ENCODE peak calls at places on chromosome 21, in eight cellular contexts. Q is uterus, A is psoas muscle, L is left lung, B is pancreas, K is kidney, F is PC-9, R is heart left ventricle. W is an unnamed sample.

GRCh38 chr21:23853796-23854379 is 1753.4 kb downstream of the MRPL39 start:
- DNase-seq in B (no peak), F (no peak), Q (no peak), R (no peak), K (no peak), L (no peak), A (no peak), W (peak)

GRCh38 chr21:27564684-27565280 is 597.9 kb upstream of the ADAMTS5 start:
- DNase-seq in K (no peak), L (no peak), B (no peak), Q (peak), A (no peak), R (peak), F (peak), W (peak)

GRCh38 chr21:26167593-26167992 is 3.0 kb downstream of the APP start:
- DNase-seq in F (no peak), L (no peak), Q (no peak), R (no peak), A (no peak), B (no peak), K (no peak), W (no peak)

GRCh38 chr21:8988696-8989095 is 1532.7 kb upstream of the TPTE start:
- DNase-seq in Q (no peak), B (no peak), F (no peak), A (no peak), R (no peak), K (no peak), L (no peak), W (no peak)

GRCh38 chr21:26892151-26892550 is 46.9 kb upstream of the ADAMTS1 start:
- DNase-seq in K (no peak), R (no peak), F (no peak), L (no peak), Q (no peak), B (no peak), A (no peak), W (no peak)

GRCh38 chr21:28615276-28615675 is 377.4 kb downstream of the LTN1 start:
- DNase-seq in L (no peak), K (no peak), A (no peak), Q (no peak), B (no peak), R (no peak), F (no peak), W (no peak)

GRCh38 chr21:23861908-23862504 is 1745.3 kb downstream of the MRPL39 start:
- DNase-seq in R (no peak), F (no peak), A (no peak), B (no peak), Q (no peak), K (no peak), L (no peak), W (no peak)

GRCh38 chr21:42187976-42188653 is 30.8 kb upstream of the ABCG1 start:
- DNase-seq in A (no peak), L (no peak), K (no peak), F (no peak), Q (no peak), B (no peak), R (peak), W (no peak)

GRCh38 chr21:24428539-24429186 is 1178.6 kb downstream of the MRPL39 start:
- DNase-seq in F (no peak), Q (no peak), A (no peak), R (no peak), B (no peak), K (no peak), L (no peak), W (no peak)

GRCh38 chr21:46161180-46161799 is 5.9 kb upstream of the FTCD start:
- DNase-seq in K (peak), Q (no peak), A (peak), R (peak), F (no peak), L (peak), B (no peak), W (no peak)

GRCh38 chr21:20276954-20277353 is 721.3 kb upstream of the NCAM2 start:
- DNase-seq in B (no peak), K (no peak), L (no peak), A (no peak), R (no peak), F (no peak), Q (no peak), W (no peak)

GRCh38 chr21:21712761-21713558 is 714.8 kb downstream of the NCAM2 start:
- DNase-seq in Q (no peak), R (no peak), L (no peak), B (no peak), K (no peak), F (no peak), A (no peak), W (no peak)

GRCh38 chr21:32543975-32544374 is 41.3 kb downstream of the TCP10L start:
- DNase-seq in F (no peak), R (no peak), A (no peak), Q (no peak), L (no peak), B (no peak), K (no peak), W (no peak)

GRCh38 chr21:31136891-31137290 is 98.6 kb upstream of the KRTAP19-8 start:
- DNase-seq in L (no peak), B (peak), Q (no peak), F (no peak), R (no peak), A (no peak), K (no peak), W (no peak)

GRCh38 chr21:42524341-42525227 is 10.9 kb downstream of the SLC37A1 start:
- DNase-seq in B (peak), L (no peak), A (peak), Q (peak), F (no peak), R (peak), K (no peak), W (no peak)

GRCh38 chr21:28419110-28419509 is 573.6 kb downstream of the LTN1 start:
- DNase-seq in F (no peak), L (no peak), K (no peak), R (no peak), B (no peak), Q (no peak), A (no peak), W (no peak)

GRCh38 chr21:42456457-42456856 is 39.6 kb downstream of the RSPH1 start:
- DNase-seq in L (no peak), R (no peak), F (no peak), A (no peak), B (no peak), K (no peak), Q (no peak), W (no peak)

GRCh38 chr21:27346041-27346448 is 379.2 kb upstream of the ADAMTS5 start:
- DNase-seq in K (no peak), B (no peak), F (no peak), L (no peak), A (no peak), Q (no peak), R (no peak), W (no peak)

GRCh38 chr21:36355071-36355680 is 30.0 kb upstream of the CHAF1B start:
- DNase-seq in B (no peak), R (no peak), A (no peak), L (no peak), F (no peak), Q (no peak), K (no peak), W (no peak)

GRCh38 chr21:42061195-42061865 is 9.8 kb upstream of the UMODL1 start:
- DNase-seq in A (peak), F (no peak), B (no peak), R (peak), Q (no peak), L (peak), K (peak), W (no peak)

GRCh38 chr21:30710499-30710898 is 8.1 kb downstream of the KRTAP21-3 start:
- DNase-seq in B (no peak), K (no peak), F (no peak), R (no peak), A (no peak), L (no peak), Q (no peak), W (no peak)

GRCh38 chr21:32819702-32820101 is 48.1 kb upstream of the PAXBP1 start:
- DNase-seq in B (no peak), Q (peak), F (no peak), L (no peak), K (no peak), A (peak), R (peak), W (no peak)

GRCh38 chr21:46598563-46599250 is 6.2 kb downstream of the S100B start:
- DNase-seq in L (no peak), A (no peak), B (no peak), F (no peak), Q (no peak), K (peak), R (no peak), W (no peak)

GRCh38 chr21:25790122-25790951 is 55.6 kb downstream of the GABPA start:
- DNase-seq in K (no peak), A (no peak), Q (no peak), R (no peak), L (no peak), B (no peak), F (peak), W (peak)

GRCh38 chr21:46142581-46143473 is 12.6 kb downstream of the FTCD start:
- DNase-seq in B (peak), K (peak), R (no peak), Q (peak), A (peak), F (no peak), L (peak), W (no peak)

GRCh38 chr21:29382029-29382654 is 83.4 kb downstream of the BACH1 start:
- DNase-seq in B (no peak), R (no peak), A (no peak), K (no peak), F (peak), Q (no peak), L (no peak), W (peak)

GRCh38 chr21:25234857-25235801 is 372.2 kb downstream of the MRPL39 start:
- DNase-seq in B (no peak), A (no peak), Q (no peak), K (no peak), L (no peak), F (no peak), R (no peak), W (no peak)

GRCh38 chr21:20997308-20997632 is 939 bp upstream of the NCAM2 start:
- DNase-seq in K (peak), F (no peak), B (peak), Q (no peak), L (peak), A (no peak), R (no peak), W (no peak)

GRCh38 chr21:21165063-21165645 is 166.9 kb downstream of the NCAM2 start:
- DNase-seq in R (peak), B (no peak), K (no peak), F (no peak), A (no peak), L (no peak), Q (no peak), W (no peak)

GRCh38 chr21:46368533-46369285 is 44.8 kb downstream of the PCNT start:
- DNase-seq in K (no peak), A (no peak), L (peak), R (no peak), F (no peak), B (no peak), Q (no peak), W (no peak)

GRCh38 chr21:28393279-28393678 is 599.4 kb downstream of the LTN1 start:
- DNase-seq in A (no peak), Q (no peak), K (peak), F (peak), L (no peak), R (no peak), B (peak), W (peak)

GRCh38 chr21:27134513-27134912 is 167.6 kb upstream of the ADAMTS5 start:
- DNase-seq in R (no peak), B (no peak), F (no peak), K (no peak), A (no peak), Q (no peak), L (no peak), W (no peak)

GRCh38 chr21:46180079-46180722 is 4.1 kb downstream of the SPATC1L start:
- DNase-seq in L (no peak), Q (no peak), F (no peak), B (no peak), K (no peak), A (no peak), R (no peak), W (no peak)

GRCh38 chr21:43929217-43929971 is 64.4 kb downstream of the AGPAT3 start:
- DNase-seq in Q (no peak), L (peak), A (peak), B (no peak), K (peak), R (peak), F (peak), W (no peak)
- H3K27ac ChIP-seq in Q (peak), L (no peak), A (peak), B (no peak), K (peak), R (peak), F (no peak), W (peak)

GRCh38 chr21:16608209-16608830 is 878.5 kb downstream of the USP25 start:
- DNase-seq in F (no peak), Q (no peak), L (no peak), A (no peak), K (no peak), R (no peak), B (no peak), W (peak)

GRCh38 chr21:16605588-16605987 is 875.8 kb downstream of the USP25 start:
- DNase-seq in L (no peak), R (no peak), K (no peak), Q (no peak), B (no peak), F (no peak), A (no peak), W (no peak)
- TF ChIP-seq CTCF in L (no peak), R (no peak), K (no peak), Q (no peak), B (no peak), F (no peak), A (no peak), W (no peak)

DNA sequence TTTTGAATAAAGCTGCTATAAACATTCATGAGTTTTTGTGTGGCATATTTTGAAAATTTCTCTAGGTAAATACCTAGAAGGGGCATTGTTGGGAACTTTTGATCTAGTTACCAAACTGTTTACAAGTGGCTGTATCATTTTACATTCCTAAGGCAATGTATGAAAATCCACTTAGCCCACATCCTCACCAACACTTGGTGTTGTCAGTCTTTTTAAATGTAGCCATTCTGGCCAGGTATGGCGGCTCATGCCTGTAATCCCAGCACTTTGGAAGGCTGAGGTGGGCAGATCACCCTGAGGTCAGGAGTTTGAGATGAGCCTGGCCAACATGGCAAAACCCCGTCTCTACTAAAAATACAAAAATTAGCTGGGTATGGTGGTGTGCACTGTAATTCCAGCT is 5.9 kb upstream of the KCNE2 start:
- DNase-seq in F (no peak), A (no peak), Q (no peak), K (no peak), R (no peak), B (no peak), L (no peak), W (no peak)
- H3K27ac ChIP-seq in F (no peak), A (no peak), Q (no peak), K (no peak), R (no peak), B (no peak), L (no peak), W (no peak)

DNA sequence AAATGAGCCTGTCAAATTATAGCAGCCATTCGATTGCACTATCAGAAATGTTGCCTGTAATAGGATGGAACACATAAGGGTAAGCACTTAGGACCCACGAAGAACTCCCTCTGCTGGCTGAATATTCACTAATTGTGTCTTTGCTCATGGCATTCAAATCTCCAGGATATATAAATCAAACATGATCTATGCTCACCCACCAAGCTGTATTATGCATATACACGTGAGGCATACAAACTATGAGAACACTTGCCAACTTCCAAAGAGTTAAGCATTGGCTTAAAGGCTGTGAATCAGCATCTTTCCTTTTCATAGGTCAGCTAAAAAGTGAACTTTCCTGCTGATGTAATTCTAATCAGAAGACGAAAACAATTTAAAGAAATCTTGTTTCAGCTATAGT is 34.5 kb downstream of the TMPRSS15 start:
- DNase-seq in R (no peak), Q (no peak), L (no peak), F (no peak), B (no peak), A (no peak), K (no peak), W (no peak)
- TF ChIP-seq CTCF in R (no peak), Q (no peak), L (peak), F (peak), B (no peak), A (no peak), K (peak), W (no peak)

GRCh38 chr21:35072960-35073359 is 23.9 kb upstream of the RUNX1 start:
- DNase-seq in K (peak), F (no peak), R (peak), A (no peak), Q (peak), L (peak), B (no peak), W (no peak)

GRCh38 chr21:35072557-35072956 is 23.5 kb upstream of the RUNX1 start:
- DNase-seq in R (no peak), K (no peak), L (no peak), Q (no peak), F (no peak), A (no peak), B (no peak), W (no peak)

GRCh38 chr21:35077975-35078374 is 28.9 kb upstream of the RUNX1 start:
- DNase-seq in F (no peak), B (no peak), L (no peak), A (no peak), Q (no peak), R (no peak), K (no peak), W (no peak)

GRCh38 chr21:35079181-35079580 is 30.1 kb upstream of the RUNX1 start:
- DNase-seq in K (no peak), L (no peak), A (no peak), R (no peak), F (no peak), Q (no peak), B (no peak), W (no peak)

DNA sequence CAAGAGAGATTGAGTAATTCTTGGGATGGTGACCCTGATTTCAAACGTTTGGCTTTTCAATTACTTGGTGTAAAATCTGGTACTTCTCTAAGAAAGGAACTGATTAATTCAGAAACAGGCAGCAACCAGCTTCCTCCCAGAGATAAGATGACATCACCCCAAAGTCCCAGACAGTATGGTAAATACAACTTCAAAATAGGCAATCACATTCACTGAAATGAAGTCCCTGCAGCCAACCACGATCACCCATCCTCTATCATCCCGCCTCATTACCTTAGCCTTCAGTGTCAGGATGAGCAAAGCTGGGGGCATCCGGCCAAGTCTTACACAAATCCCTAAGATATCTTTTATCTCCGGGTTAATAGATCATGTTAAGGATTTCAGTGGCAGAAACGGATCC is 26.4 kb upstream of the RUNX1 start:
- DNase-seq in K (no peak), A (no peak), F (no peak), R (no peak), L (no peak), Q (no peak), B (no peak), W (peak)
- H3K27ac ChIP-seq in K (no peak), A (no peak), F (no peak), R (no peak), L (no peak), Q (no peak), B (no peak), W (no peak)

DNA sequence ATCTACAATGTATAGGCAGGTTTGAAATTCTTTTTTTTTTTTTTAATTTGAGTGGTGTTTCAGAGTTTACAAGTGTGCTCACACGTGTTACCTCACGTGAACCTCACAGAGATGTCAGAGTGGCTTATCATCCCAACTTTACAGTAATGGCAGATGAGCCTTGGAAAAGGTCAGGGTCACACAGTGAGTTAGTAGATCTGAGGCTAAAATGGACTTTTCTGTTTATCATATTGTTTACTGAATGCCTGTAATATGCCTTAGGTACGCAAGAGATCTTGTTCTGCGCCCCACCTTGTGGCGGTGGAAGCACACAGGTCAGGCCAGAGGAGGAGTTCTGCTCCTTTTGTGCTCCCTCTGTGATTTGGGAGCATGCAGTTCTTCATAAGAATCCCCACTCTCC is 80.0 kb downstream of the DYRK1A start:
- DNase-seq in B (no peak), F (no peak), L (no peak), R (no peak), K (no peak), Q (no peak), A (no peak), W (no peak)
- TF ChIP-seq CTCF in B (no peak), F (no peak), L (no peak), R (no peak), K (no peak), Q (no peak), A (no peak), W (no peak)

GRCh38 chr21:45011426-45011825 is 63.0 kb upstream of the ADARB1 start:
- DNase-seq in F (no peak), B (peak), K (peak), Q (peak), A (peak), R (no peak), L (peak), W (no peak)

GRCh38 chr21:45013271-45013841 is 61.0 kb upstream of the ADARB1 start:
- DNase-seq in Q (no peak), K (peak), B (peak), L (peak), F (no peak), A (no peak), R (no peak), W (no peak)

GRCh38 chr21:45012661-45013270 is 61.6 kb upstream of the ADARB1 start:
- DNase-seq in B (no peak), R (no peak), Q (peak), A (peak), K (peak), L (peak), F (no peak), W (peak)

GRCh38 chr21:45010860-45011259 is 63.5 kb upstream of the ADARB1 start:
- DNase-seq in K (peak), L (peak), R (no peak), A (peak), F (no peak), B (peak), Q (peak), W (no peak)

GRCh38 chr21:45011911-45012660 is 62.3 kb upstream of the ADARB1 start:
- DNase-seq in F (peak), K (peak), B (peak), Q (peak), L (peak), A (peak), R (no peak), W (peak)
- H3K27ac ChIP-seq in F (peak), K (no peak), B (no peak), Q (no peak), L (no peak), A (no peak), R (no peak), W (peak)

GRCh38 chr21:41012425-41012824 is 155.5 kb upstream of the BACE2 start:
- DNase-seq in Q (no peak), R (no peak), L (no peak), K (no peak), B (no peak), A (no peak), F (no peak), W (no peak)
- TF ChIP-seq CTCF in Q (no peak), R (no peak), L (no peak), K (no peak), B (no peak), A (no peak), F (no peak), W (no peak)

GRCh38 chr21:39087238-39087975 is 95.8 kb downstream of the PSMG1 start:
- DNase-seq in K (no peak), A (peak), F (no peak), L (no peak), Q (no peak), R (peak), B (no peak), W (no peak)

GRCh38 chr21:39085843-39086415 is 97.3 kb downstream of the PSMG1 start:
- DNase-seq in L (no peak), K (no peak), B (no peak), A (no peak), R (no peak), Q (no peak), F (no peak), W (no peak)

GRCh38 chr21:39086547-39086946 is 96.7 kb downstream of the PSMG1 start:
- DNase-seq in A (no peak), K (no peak), B (no peak), Q (no peak), F (no peak), R (no peak), L (no peak), W (no peak)

GRCh38 chr21:39088831-39089380 is 94.3 kb downstream of the PSMG1 start:
- DNase-seq in L (no peak), B (no peak), F (no peak), Q (peak), A (no peak), K (no peak), R (no peak), W (peak)

GRCh38 chr21:39087976-39088370 is 95.3 kb downstream of the PSMG1 start:
- DNase-seq in Q (no peak), L (no peak), A (no peak), B (no peak), F (no peak), K (no peak), R (no peak), W (no peak)
- H3K27ac ChIP-seq in Q (no peak), L (no peak), A (peak), B (no peak), F (no peak), K (no peak), R (peak), W (peak)

W was measured in RWPE1.